ENCODE peak calls at places on chromosomes 6 and 20, in four cellular contexts. L, K, J and O are unnamed samples.

GRCh38 chr6:3612341-3613041 is 139.0 kb downstream of the PXDC1 start:
- DNase-seq in L (no peak), J (no peak), K (no peak), O (no peak)

GRCh38 chr6:158627940-158628211 is 16.7 kb downstream of the DYNLT1 start:
- DNase-seq in L (no peak), K (no peak), J (no peak), O (no peak)

GRCh38 chr6:52261229-52261628 is 16.9 kb upstream of the IL17F start:
- DNase-seq in L (no peak), J (no peak), K (no peak), O (no peak)

GRCh38 chr6:21033575-21034026 is 499.3 kb downstream of the CDKAL1 start:
- DNase-seq in J (no peak), K (no peak), L (no peak), O (peak)

GRCh38 chr6:166307082-166307980 is 861 bp downstream of the PRR18 start:
- DNase-seq in K (peak), J (no peak), L (no peak), O (peak)

GRCh38 chr6:110523461-110524021 is 47.1 kb upstream of the SLC22A16 start:
- DNase-seq in K (no peak), J (no peak), L (no peak), O (no peak)

GRCh38 chr6:151014404-151015150 is 149.1 kb downstream of the MTHFD1L start:
- DNase-seq in L (no peak), K (peak), J (peak), O (peak)

GRCh38 chr20:8656335-8656734 is 412.6 kb upstream of the PLCB4 start:
- DNase-seq in K (no peak), J (no peak), L (no peak), O (no peak)

GRCh38 chr20:19094959-19095541 is 117.4 kb upstream of the SLC24A3 start:
- DNase-seq in L (no peak), J (no peak), K (no peak), O (no peak)

GRCh38 chr6:46244670-46245069 is 73.9 kb upstream of the ENPP5 start:
- DNase-seq in J (no peak), K (no peak), L (no peak), O (no peak)

GRCh38 chr6:46246727-46247126 is 75.9 kb upstream of the ENPP5 start:
- DNase-seq in K (no peak), J (no peak), L (no peak), O (no peak)

GRCh38 chr6:46243754-46244153 is 73.0 kb upstream of the ENPP5 start:
- DNase-seq in K (no peak), J (no peak), L (no peak), O (no peak)

GRCh38 chr6:46248143-46248542 is 77.4 kb upstream of the ENPP5 start:
- DNase-seq in K (no peak), L (no peak), J (no peak), O (no peak)

GRCh38 chr6:46246081-46246480 is 75.3 kb upstream of the ENPP5 start:
- DNase-seq in J (no peak), K (no peak), L (no peak), O (no peak)
- TF ChIP-seq USF1 in J (no peak), K (no peak), L (no peak), O (no peak)

DNA sequence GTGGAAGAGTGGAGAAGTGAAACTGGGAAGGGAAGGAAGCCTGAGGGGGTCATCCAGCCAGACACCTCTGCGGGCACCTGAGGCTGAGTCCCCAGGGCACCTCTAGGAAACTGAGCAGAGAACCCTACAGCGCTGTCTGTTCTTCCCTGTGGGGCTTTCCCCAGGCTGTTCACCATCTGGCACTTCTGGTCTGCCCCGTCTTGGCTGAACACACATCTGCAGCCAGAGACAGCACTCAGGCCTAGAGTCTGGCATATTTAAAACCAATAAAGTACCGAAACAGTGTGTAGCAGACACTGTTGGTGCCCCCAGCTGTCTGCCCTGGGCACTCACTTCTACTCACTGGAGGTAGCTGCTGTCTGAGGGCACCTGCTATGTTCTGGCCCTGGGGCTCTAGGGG is 9.4 kb upstream of the ARFGEF2 start:
- DNase-seq in K (no peak), J (no peak), L (no peak), O (no peak)
- TF ChIP-seq USF1 in K (no peak), J (no peak), L (no peak), O (no peak)

GRCh38 chr6:144534123-144534676 is 249.1 kb downstream of the UTRN start:
- DNase-seq in J (no peak), L (no peak), K (no peak), O (no peak)

GRCh38 chr6:144530118-144530517 is 245.0 kb downstream of the UTRN start:
- DNase-seq in J (no peak), L (no peak), K (no peak), O (no peak)

GRCh38 chr6:144528605-144529425 is 243.7 kb downstream of the UTRN start:
- DNase-seq in J (peak), L (no peak), K (peak), O (no peak)
- TF ChIP-seq USF1 in J (no peak), L (no peak), K (no peak), O (no peak)

DNA sequence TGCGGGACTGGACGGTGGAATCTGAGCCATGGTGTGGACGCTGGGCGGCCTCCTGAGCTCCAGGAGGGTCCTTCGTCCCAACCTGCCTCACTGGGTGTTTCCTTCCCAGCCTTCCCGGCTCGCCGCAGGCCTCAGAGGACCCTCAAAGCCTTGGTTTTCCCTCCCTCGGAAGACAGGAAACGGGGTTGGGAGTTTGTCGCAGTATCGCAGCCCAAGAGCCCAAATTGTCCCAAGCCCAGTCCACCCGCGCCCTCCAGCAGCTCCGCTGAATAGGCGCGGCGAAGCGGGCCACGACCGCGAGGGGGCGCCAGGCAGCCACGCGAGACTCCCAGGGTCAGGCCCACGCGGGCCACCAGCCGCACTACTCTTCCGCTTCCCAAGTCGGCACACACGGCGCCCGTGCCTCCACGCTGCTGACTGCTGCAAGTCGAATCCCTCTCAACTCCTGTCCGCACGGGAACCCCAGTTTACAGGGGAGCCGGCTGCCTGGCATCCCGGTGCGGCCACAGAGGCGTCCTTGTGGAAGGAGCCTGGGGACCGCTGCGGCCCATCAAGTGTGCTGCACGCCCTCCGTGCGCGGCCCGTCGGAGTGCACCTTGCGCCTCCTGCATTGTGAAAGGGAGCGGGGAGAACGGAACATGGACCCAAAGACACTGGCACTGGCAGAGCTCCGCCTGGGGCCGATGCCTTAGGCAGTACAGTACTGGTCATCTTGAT is 40.4 kb upstream of the HMGA1 start:
- DNase-seq in J (peak), K (peak), L (peak), O (peak)
- TF ChIP-seq USF1 in J (no peak), K (no peak), L (no peak), O (no peak)

DNA sequence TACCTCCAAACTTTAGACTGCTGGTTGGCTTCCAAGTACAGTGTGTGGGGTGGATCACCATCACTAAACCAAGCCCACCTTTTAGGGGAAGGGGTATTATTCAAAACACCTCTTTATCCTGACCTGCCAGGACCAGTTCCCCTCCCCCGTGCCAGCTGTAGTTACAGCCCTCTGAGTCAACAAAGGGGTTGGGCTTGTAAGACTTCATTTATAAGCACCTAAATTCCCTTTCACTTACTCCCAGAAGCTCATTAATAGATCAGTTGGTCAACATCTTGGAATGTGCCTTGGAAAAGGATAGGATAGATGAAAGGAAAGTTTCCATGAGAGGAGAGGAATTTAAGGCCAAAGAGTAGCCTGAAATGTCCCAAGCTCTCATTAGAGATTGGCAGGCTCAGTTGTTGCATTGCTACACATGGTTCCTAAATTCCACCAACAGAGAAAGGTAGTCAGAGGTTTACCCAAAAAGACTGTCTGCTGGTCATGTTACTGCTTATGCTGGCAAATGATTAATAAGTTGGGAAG is 59.2 kb downstream of the TNFAIP3 start:
- DNase-seq in K (peak), L (no peak), J (peak), O (no peak)
- TF ChIP-seq USF1 in K (no peak), L (no peak), J (no peak), O (no peak)

GRCh38 chr20:13029687-13030510 is 21.1 kb downstream of the SPTLC3 start:
- DNase-seq in J (no peak), K (no peak), L (no peak), O (no peak)
- TF ChIP-seq USF1 in J (no peak), K (no peak), L (no peak), O (no peak)

GRCh38 chr20:51679254-51679921 is 88.8 kb downstream of the ATP9A start:
- DNase-seq in K (no peak), L (no peak), J (no peak), O (no peak)
- TF ChIP-seq USF1 in K (no peak), L (no peak), J (no peak), O (no peak)

DNA sequence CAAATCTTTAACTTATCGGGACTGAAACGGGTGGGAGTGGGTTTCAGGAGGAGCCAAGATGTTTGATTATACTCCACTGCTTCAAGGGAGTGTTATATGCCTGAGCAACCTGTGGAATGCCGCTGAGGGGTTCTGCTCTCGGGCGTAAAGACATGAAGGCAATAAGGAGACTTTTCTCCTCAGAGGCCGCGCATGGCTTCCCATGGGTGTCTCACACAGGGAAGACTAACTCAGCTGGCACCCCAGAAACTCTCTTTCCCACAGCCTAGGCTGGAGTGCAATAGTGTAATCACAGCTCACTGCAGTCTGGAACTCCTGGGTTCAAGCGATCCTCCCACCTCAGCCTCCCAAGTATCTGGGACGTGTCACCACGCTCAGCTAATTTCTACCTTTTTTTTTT is 5.1 kb upstream of the C20orf141 start:
- DNase-seq in K (no peak), J (no peak), L (no peak), O (no peak)
- TF ChIP-seq USF1 in K (no peak), J (no peak), L (no peak), O (no peak)

GRCh38 chr20:4880051-4880450 is 121.3 kb downstream of the SLC23A2 start:
- DNase-seq in L (no peak), K (no peak), J (no peak), O (no peak)
- TF ChIP-seq USF1 in L (no peak), K (no peak), J (no peak), O (no peak)

GRCh38 chr6:162195441-162195840 is 532.1 kb downstream of the PRKN start:
- DNase-seq in L (no peak), J (no peak), K (no peak), O (peak)

GRCh38 chr6:162187168-162187935 is 540.2 kb downstream of the PRKN start:
- DNase-seq in J (no peak), L (no peak), K (no peak), O (no peak)

GRCh38 chr6:162190936-162191335 is 536.6 kb downstream of the PRKN start:
- DNase-seq in L (no peak), J (no peak), K (no peak), O (no peak)
- TF ChIP-seq USF1 in L (no peak), J (no peak), K (no peak), O (no peak)